ENCODE peak calls at places on chromosomes 4 and X, in ten cellular contexts. Q, M, F, B, U, A, R, Z, N and I are unnamed samples.

GRCh38 chrX:49915352-49916222 is 6.8 kb upstream of the CLCN5 start:
- DNase-seq in R (no peak), A (peak; percentile 62), F (peak; percentile 72), U (no peak), Z (no peak), M (peak; percentile 59), B (peak; percentile 68), Q (peak; percentile 49), N (peak; percentile 56), I (no peak)

GRCh38 chrX:29561417-29561816 is 653.9 kb upstream of the MAGEB2 start:
- DNase-seq in B (no peak), N (no peak), F (peak; percentile 21), U (no peak), Q (no peak), Z (no peak), M (no peak), R (no peak), A (no peak), I (no peak)

GRCh38 chr4:83356899-83357661 is 22.4 kb upstream of the HPSE start:
- DNase-seq in R (no peak), Q (peak; percentile 95), U (peak; percentile 90), M (no peak), Z (no peak), A (no peak), N (no peak), B (peak; percentile 63), F (peak; percentile 90), I (no peak)

GRCh38 chr4:138910201-138910913 is 105.2 kb upstream of the NOCT start:
- DNase-seq in Z (no peak), U (no peak), N (no peak), Q (no peak), R (no peak), F (peak; percentile 47), M (no peak), B (no peak), A (no peak), I (no peak)

GRCh38 chr4:57114973-57115372 is 4.8 kb upstream of the IGFBP7 start:
- DNase-seq in B (no peak), N (no peak), M (no peak), F (no peak), U (no peak), Q (peak; percentile 43), Z (no peak), A (no peak), R (no peak), I (no peak)

GRCh38 chr4:78971326-78971725 is 32.1 kb upstream of the PAQR3 start:
- DNase-seq in A (no peak), N (no peak), U (no peak), M (no peak), R (no peak), B (peak; percentile 38), Z (no peak), Q (no peak), F (no peak), I (no peak)

GRCh38 chr4:182230256-182230655 is 12.9 kb upstream of the TENM3 start:
- DNase-seq in F (no peak), U (no peak), Z (no peak), Q (no peak), M (no peak), B (no peak), R (no peak), A (no peak), N (no peak), I (no peak)

GRCh38 chrX:44451056-44451455 is 91.6 kb downstream of the FUNDC1 start:
- DNase-seq in A (no peak), B (no peak), Q (no peak), Z (no peak), M (no peak), U (no peak), N (no peak), F (no peak), R (no peak), I (no peak)

GRCh38 chr4:83386931-83387897 is 52.6 kb upstream of the HPSE start:
- DNase-seq in R (peak; percentile 41), M (peak; percentile 47), B (no peak), U (no peak), N (no peak), Z (no peak), F (no peak), Q (no peak), A (no peak), I (no peak)

GRCh38 chrX:112513154-112513553 is 166.6 kb downstream of the LHFPL1 start:
- DNase-seq in Q (no peak), A (no peak), U (no peak), Z (no peak), N (no peak), R (no peak), B (peak; percentile 56), M (peak; percentile 1), F (peak; percentile 59), I (no peak)

GRCh38 chrX:39613508-39613921 is 484.2 kb downstream of the BCOR start:
- DNase-seq in A (peak; percentile 22), F (peak; percentile 35), B (peak; percentile 74), U (no peak), M (peak; percentile 64), Q (peak; percentile 48), Z (no peak), R (peak; percentile 67), N (peak; percentile 46), I (no peak)

GRCh38 chr4:129278868-129279267 is 182.9 kb downstream of the C4orf33 start:
- DNase-seq in U (no peak), Q (no peak), M (no peak), F (no peak), N (no peak), B (no peak), Z (no peak), A (no peak), R (no peak), I (no peak)

GRCh38 chr4:3040447-3041191 is 33.7 kb downstream of the HTT-AS start:
- DNase-seq in Q (no peak), F (no peak), A (no peak), U (no peak), Z (no peak), M (no peak), N (no peak), R (no peak), B (no peak), I (no peak)

GRCh38 chr4:83929550-83929949 is 393.6 kb downstream of the GPAT3 start:
- DNase-seq in M (no peak), F (no peak), A (no peak), Z (no peak), Q (no peak), B (no peak), U (no peak), R (no peak), N (no peak), I (no peak)

GRCh38 chrX:10103023-10103422 is 53.8 kb upstream of the CLCN4 start:
- DNase-seq in M (no peak), U (peak; percentile 77), Q (no peak), F (peak; percentile 53), A (no peak), B (no peak), R (no peak), N (no peak), Z (no peak), I (no peak)

GRCh38 chrX:19864736-19865135 is 22.7 kb downstream of the SH3KBP1 start:
- DNase-seq in U (no peak), F (no peak), Z (no peak), Q (no peak), M (no peak), A (no peak), N (no peak), B (no peak), R (no peak), I (no peak)

GRCh38 chr4:38092701-38093100 is 132.5 kb downstream of the PTTG2 start:
- DNase-seq in N (no peak), B (no peak), M (no peak), A (no peak), Q (no peak), F (no peak), Z (no peak), U (no peak), R (no peak), I (no peak)

GRCh38 chr4:102825261-102826071 is 1.9 kb downstream of the UBE2D3 start:
- DNase-seq in B (peak; percentile 51), Q (peak; percentile 70), F (peak; percentile 82), A (peak; percentile 55), U (peak; percentile 52), N (peak; percentile 54), R (peak; percentile 50), Z (no peak), M (peak; percentile 69), I (no peak)

GRCh38 chr4:26937136-26937535 is 76.5 kb downstream of the STIM2 start:
- DNase-seq in N (no peak), A (no peak), R (no peak), M (no peak), U (no peak), Z (no peak), Q (no peak), F (no peak), B (no peak), I (no peak)

GRCh38 chrX:132092439-132093065 is 35.3 kb downstream of the FRMD7 start:
- DNase-seq in U (peak; percentile 12), N (peak; percentile 52), Q (peak; percentile 68), M (peak; percentile 83), F (peak; percentile 73), A (peak; percentile 86), R (peak; percentile 66), Z (no peak), B (peak; percentile 68), I (no peak)
- TF ChIP-seq CTCF in U (peak; percentile 69), N (peak; percentile 83), Q (peak; percentile 60), M (peak; percentile 77), F (peak; percentile 80), A (peak; percentile 78), R (peak; percentile 95), Z (peak; percentile 76), B (peak; percentile 55), I (peak; percentile 71)

GRCh38 chrX:26783512-26784225 is 567.7 kb downstream of the MAGEB5 start:
- DNase-seq in R (peak; percentile 42), U (no peak), A (peak; percentile 68), M (peak; percentile 77), F (peak; percentile 44), B (peak; percentile 50), N (peak; percentile 19), Z (no peak), Q (peak; percentile 87), I (no peak)
- TF ChIP-seq CTCF in R (peak; percentile 72), U (peak; percentile 18), A (peak; percentile 24), M (peak; percentile 76), F (peak; percentile 49), B (peak; percentile 51), N (peak; percentile 20), Z (peak; percentile 39), Q (peak; percentile 33), I (peak; percentile 33)

GRCh38 chrX:7318661-7319060 is 170.7 kb upstream of the PUDP start:
- DNase-seq in Q (no peak), B (no peak), M (peak; percentile 11), R (no peak), U (no peak), Z (no peak), A (no peak), N (no peak), F (peak; percentile 23), I (no peak)
- TF ChIP-seq CTCF in Q (no peak), B (no peak), M (peak; percentile 47), R (peak; percentile 56), U (peak; percentile 4), Z (no peak), A (no peak), N (no peak), F (no peak), I (peak; percentile 12)

DNA sequence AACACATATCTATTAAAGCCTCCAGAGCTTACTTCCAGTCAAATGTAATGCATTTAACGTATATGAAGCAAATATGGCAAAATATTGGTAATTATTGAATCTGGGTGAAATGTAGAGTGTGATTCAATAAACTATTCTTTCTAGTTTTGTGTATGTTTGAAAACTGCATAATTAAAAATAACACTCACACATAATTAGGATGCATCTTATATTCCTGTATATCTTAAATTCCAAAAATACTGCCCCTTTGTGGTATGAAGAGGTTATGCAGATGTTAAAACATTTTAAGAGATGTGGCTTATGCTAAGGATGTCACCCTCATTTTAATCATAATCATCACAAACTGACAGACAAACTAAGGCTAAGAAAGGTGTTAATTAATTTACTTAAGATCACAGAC is 182.9 kb downstream of the COX18 start:
- DNase-seq in F (peak; percentile 32), N (no peak), Q (peak; percentile 21), Z (no peak), A (peak; percentile 34), M (peak; percentile 23), U (no peak), R (no peak), B (no peak), I (no peak)
- TF ChIP-seq CTCF in F (peak; percentile 50), N (no peak), Q (peak; percentile 4), Z (no peak), A (peak; percentile 50), M (no peak), U (no peak), R (peak; percentile 66), B (peak; percentile 32), I (no peak)